ENCODE peak calls at places on chromosomes 2 and 18, in five cellular contexts. One of them, this sample, is unnamed.

GRCh38 chr2:36780231-36780808 is 83.8 kb downstream of the VIT start:
- DNase-seq in HFF-Myc: peak
- DNase-seq in transverse colon: no peak
- DNase-seq in left lung: no peak
- DNase-seq in hepatocyte: peak
- DNase-seq in this sample: peak

GRCh38 chr18:13254971-13255927 is 36.7 kb downstream of the LDLRAD4 start:
- DNase-seq in HFF-Myc: no peak
- DNase-seq in transverse colon: no peak
- DNase-seq in left lung: no peak
- DNase-seq in hepatocyte: no peak
- DNase-seq in this sample: no peak

GRCh38 chr2:71889991-71890684 is 257.5 kb downstream of the CYP26B1 start:
- DNase-seq in HFF-Myc: peak
- DNase-seq in transverse colon: no peak
- DNase-seq in left lung: no peak
- DNase-seq in hepatocyte: no peak
- DNase-seq in this sample: no peak

GRCh38 chr2:20313659-20314058 is 37.0 kb downstream of the PUM2 start:
- DNase-seq in HFF-Myc: no peak
- DNase-seq in transverse colon: no peak
- DNase-seq in left lung: no peak
- DNase-seq in hepatocyte: no peak
- DNase-seq in this sample: no peak

GRCh38 chr2:75698928-75699327 is 11.8 kb downstream of the GCFC2 start:
- DNase-seq in HFF-Myc: no peak
- DNase-seq in transverse colon: no peak
- DNase-seq in left lung: no peak
- DNase-seq in hepatocyte: no peak
- DNase-seq in this sample: no peak

GRCh38 chr2:113127646-113128385 is 418 bp downstream of the IL1RN start:
- DNase-seq in HFF-Myc: no peak
- DNase-seq in transverse colon: no peak
- DNase-seq in left lung: no peak
- DNase-seq in hepatocyte: no peak
- DNase-seq in this sample: no peak

GRCh38 chr2:75547345-75548035 is 13.2 kb downstream of the EVA1A start:
- DNase-seq in HFF-Myc: no peak
- DNase-seq in transverse colon: no peak
- DNase-seq in left lung: no peak
- DNase-seq in hepatocyte: peak
- DNase-seq in this sample: no peak

GRCh38 chr2:109471656-109472055 is 142.1 kb downstream of the SEPTIN10 start:
- DNase-seq in HFF-Myc: no peak
- DNase-seq in transverse colon: no peak
- DNase-seq in left lung: no peak
- DNase-seq in hepatocyte: no peak
- DNase-seq in this sample: no peak

GRCh38 chr18:49015886-49016647 is 65.3 kb upstream of the SMAD7 start:
- DNase-seq in HFF-Myc: no peak
- DNase-seq in transverse colon: no peak
- DNase-seq in left lung: peak
- DNase-seq in hepatocyte: peak
- DNase-seq in this sample: no peak

GRCh38 chr2:175804130-175804529 is 197.9 kb downstream of the LNPK start:
- DNase-seq in HFF-Myc: no peak
- DNase-seq in transverse colon: no peak
- DNase-seq in left lung: no peak
- DNase-seq in hepatocyte: no peak
- DNase-seq in this sample: no peak
- TF ChIP-seq CTCF in HFF-Myc: no peak
- TF ChIP-seq CTCF in transverse colon: no peak
- TF ChIP-seq CTCF in left lung: no peak
- TF ChIP-seq CTCF in hepatocyte: no peak
- TF ChIP-seq CTCF in this sample: no peak

GRCh38 chr2:192286093-192286701 is 91.5 kb upstream of the TMEFF2 start:
- DNase-seq in HFF-Myc: no peak
- DNase-seq in transverse colon: no peak
- DNase-seq in left lung: no peak
- DNase-seq in hepatocyte: peak
- DNase-seq in this sample: no peak
- TF ChIP-seq CTCF in HFF-Myc: peak
- TF ChIP-seq CTCF in transverse colon: no peak
- TF ChIP-seq CTCF in left lung: peak
- TF ChIP-seq CTCF in hepatocyte: peak
- TF ChIP-seq CTCF in this sample: no peak

DNA sequence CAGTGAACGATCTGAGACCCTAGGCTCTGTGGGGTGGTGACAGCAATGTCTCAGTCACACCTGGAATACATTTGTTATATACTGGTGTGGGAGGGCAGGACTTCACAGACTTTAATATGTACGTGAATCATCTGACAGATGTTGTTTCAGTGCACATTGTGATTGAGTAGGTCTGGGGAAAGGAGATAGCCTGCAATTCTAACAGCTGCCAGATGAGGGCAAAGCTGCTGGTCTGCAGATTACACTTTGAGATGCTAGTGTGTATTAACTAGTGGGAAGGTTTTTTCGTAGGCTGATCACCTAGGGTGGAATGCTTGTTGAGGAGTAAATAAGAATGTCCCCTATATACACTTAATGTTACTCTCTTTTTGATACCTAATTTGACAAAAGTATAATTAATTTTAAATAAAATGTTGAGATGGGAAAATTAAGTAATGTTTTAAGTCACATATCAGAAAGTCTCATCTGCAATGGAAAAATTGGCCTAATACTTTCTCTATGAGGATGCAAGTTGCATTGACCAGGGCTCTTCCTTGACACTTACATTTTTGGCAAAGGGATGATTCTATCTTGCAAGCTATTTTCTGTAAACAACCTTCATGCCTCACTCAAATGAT is 496.9 kb upstream of the HNMT start:
- DNase-seq in HFF-Myc: peak
- DNase-seq in transverse colon: peak
- DNase-seq in left lung: no peak
- DNase-seq in hepatocyte: peak
- DNase-seq in this sample: peak
- TF ChIP-seq CTCF in HFF-Myc: peak
- TF ChIP-seq CTCF in transverse colon: peak
- TF ChIP-seq CTCF in left lung: peak
- TF ChIP-seq CTCF in hepatocyte: peak
- TF ChIP-seq CTCF in this sample: no peak

GRCh38 chr18:3246636-3247242 is 862 bp upstream of the MYL12A start:
- DNase-seq in HFF-Myc: no peak
- DNase-seq in transverse colon: peak
- DNase-seq in left lung: no peak
- DNase-seq in hepatocyte: no peak
- DNase-seq in this sample: no peak

GRCh38 chr18:3248062-3248669 is 565 bp downstream of the MYL12A start:
- DNase-seq in HFF-Myc: no peak
- DNase-seq in transverse colon: peak
- DNase-seq in left lung: no peak
- DNase-seq in hepatocyte: peak
- DNase-seq in this sample: no peak

GRCh38 chr18:3245853-3246635 is 1.6 kb upstream of the MYL12A start:
- DNase-seq in HFF-Myc: peak
- DNase-seq in transverse colon: peak
- DNase-seq in left lung: peak
- DNase-seq in hepatocyte: peak
- DNase-seq in this sample: peak

GRCh38 chr18:3248670-3249359 is 1.2 kb downstream of the MYL12A start:
- DNase-seq in HFF-Myc: no peak
- DNase-seq in transverse colon: peak
- DNase-seq in left lung: no peak
- DNase-seq in hepatocyte: peak
- DNase-seq in this sample: peak

DNA sequence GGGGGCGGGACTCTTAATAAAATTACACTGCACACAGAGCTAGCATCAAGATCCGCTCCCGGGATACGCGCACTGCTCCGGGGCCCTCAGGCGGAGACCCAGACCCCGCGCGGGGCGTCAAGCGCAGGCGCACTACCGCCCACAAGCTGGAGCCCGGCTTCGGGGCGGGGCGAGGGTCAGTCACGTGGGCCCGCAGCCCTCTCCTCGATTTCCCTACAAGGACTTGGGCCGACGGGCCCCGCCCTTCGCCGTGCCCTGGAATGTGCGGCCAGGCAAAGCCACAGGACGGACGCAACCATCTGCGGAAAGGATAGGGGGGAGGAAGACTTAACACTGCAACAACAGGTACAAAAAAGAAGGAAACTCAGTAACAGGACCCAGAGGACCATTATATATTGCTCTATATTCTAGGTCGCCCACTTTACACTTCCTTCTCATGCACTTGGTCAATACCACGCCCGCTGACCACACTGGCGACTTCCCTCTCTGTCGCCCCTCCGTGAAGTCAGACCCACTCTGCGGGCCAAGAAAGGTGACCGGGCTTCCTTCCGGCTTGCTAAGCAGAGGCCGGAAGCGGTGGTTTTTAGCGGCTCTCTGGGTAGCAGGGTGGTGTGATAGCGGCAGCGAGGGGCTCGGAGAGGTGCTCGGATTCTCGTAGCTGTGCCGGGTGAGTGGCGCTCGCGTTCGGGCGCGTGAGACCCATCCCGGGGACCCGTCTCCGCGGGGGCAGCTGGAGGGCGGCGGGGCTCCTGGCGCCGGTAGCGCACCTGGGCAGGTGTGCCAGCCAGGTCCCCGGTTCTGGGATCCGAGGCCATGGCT is at the start of gene MYL12A:
- DNase-seq in HFF-Myc: peak
- DNase-seq in transverse colon: peak
- DNase-seq in left lung: peak
- DNase-seq in hepatocyte: peak
- DNase-seq in this sample: peak
- TF ChIP-seq CTCF in HFF-Myc: no peak
- TF ChIP-seq CTCF in transverse colon: no peak
- TF ChIP-seq CTCF in left lung: no peak
- TF ChIP-seq CTCF in hepatocyte: no peak
- TF ChIP-seq CTCF in this sample: no peak

DNA sequence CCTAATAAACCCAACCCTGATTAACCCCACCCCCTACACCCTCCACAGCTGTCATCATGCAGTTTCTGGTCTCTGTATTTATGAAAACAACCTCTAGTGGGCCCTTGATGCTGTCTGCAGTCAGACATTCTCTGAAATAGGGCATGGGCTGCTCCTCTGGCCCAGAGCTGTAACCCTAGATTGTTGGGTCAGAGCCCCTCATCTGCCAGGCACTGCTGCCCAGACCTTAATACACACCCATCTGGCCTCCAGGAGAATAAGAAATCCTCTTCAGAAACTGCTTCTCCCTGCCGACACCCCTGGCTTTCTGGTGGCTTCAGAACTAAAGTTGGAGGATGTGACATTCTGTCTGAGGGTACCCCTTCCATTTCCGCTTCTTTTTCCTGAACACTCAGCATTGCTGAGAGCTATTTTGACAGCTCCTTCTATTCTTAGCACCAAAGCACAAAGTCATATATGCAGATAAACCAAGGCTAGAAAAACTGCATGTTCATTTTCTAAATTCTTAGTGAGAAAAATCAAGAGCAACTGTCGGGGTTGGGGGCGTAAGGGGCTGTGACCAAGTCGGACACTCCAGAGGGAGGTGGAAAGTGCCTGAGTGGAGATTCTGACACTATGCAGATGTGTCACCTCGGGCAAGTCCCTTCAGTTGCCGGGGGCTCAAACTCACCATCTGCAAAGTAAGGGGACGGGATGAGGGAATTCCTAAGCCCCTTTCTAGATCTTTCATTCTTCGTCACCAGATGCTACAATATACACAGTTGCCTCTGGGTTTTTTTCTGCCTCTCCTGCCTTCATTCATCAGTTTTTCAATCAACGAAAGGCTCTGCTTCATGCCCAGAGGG is 28.7 kb downstream of the SRSF7 start:
- DNase-seq in HFF-Myc: no peak
- DNase-seq in transverse colon: no peak
- DNase-seq in left lung: no peak
- DNase-seq in hepatocyte: no peak
- DNase-seq in this sample: no peak
- TF ChIP-seq CTCF in HFF-Myc: no peak
- TF ChIP-seq CTCF in transverse colon: no peak
- TF ChIP-seq CTCF in left lung: no peak
- TF ChIP-seq CTCF in hepatocyte: no peak
- TF ChIP-seq CTCF in this sample: no peak